ENCODE peak calls at places on chromosomes 3 and 15, in nine cellular contexts. One of them, this sample, is unnamed.

GRCh38 chr3:106281231-106281630 is 412.4 kb upstream of the CBLB start:
- DNase-seq in DND-41: no peak
- DNase-seq in amniotic stem cell: no peak
- DNase-seq in NT2/D1: no peak
- DNase-seq in cardiac fibroblast: peak; percentile 11
- DNase-seq in GM23248: no peak
- DNase-seq in HFFc6: no peak
- DNase-seq in Calu3: no peak
- DNase-seq in Right ventricle myocardium inferior: no peak
- DNase-seq in this sample: no peak

GRCh38 chr3:30408105-30408557 is 198.3 kb upstream of the TGFBR2 start:
- DNase-seq in cardiac fibroblast: no peak
- DNase-seq in Right ventricle myocardium inferior: no peak
- DNase-seq in amniotic stem cell: no peak
- DNase-seq in DND-41: no peak
- DNase-seq in Calu3: no peak
- DNase-seq in HFFc6: no peak
- DNase-seq in NT2/D1: no peak
- DNase-seq in GM23248: no peak
- DNase-seq in this sample: no peak

GRCh38 chr15:90774731-90775521 is 57.8 kb downstream of the BLM start:
- DNase-seq in amniotic stem cell: peak; percentile 4
- DNase-seq in cardiac fibroblast: no peak
- DNase-seq in HFFc6: peak; percentile 69
- DNase-seq in NT2/D1: no peak
- DNase-seq in DND-41: no peak
- DNase-seq in Right ventricle myocardium inferior: no peak
- DNase-seq in GM23248: peak; percentile 75
- DNase-seq in Calu3: no peak
- DNase-seq in this sample: no peak

GRCh38 chr3:186261638-186262037 is 100.4 kb downstream of the DGKG start:
- DNase-seq in Calu3: no peak
- DNase-seq in GM23248: peak; percentile 14
- DNase-seq in HFFc6: no peak
- DNase-seq in DND-41: no peak
- DNase-seq in amniotic stem cell: no peak
- DNase-seq in Right ventricle myocardium inferior: no peak
- DNase-seq in cardiac fibroblast: no peak
- DNase-seq in NT2/D1: no peak
- DNase-seq in this sample: no peak

GRCh38 chr3:136720091-136720490 is 32.1 kb downstream of the STAG1 start:
- DNase-seq in amniotic stem cell: no peak
- DNase-seq in cardiac fibroblast: no peak
- DNase-seq in HFFc6: no peak
- DNase-seq in GM23248: no peak
- DNase-seq in NT2/D1: no peak
- DNase-seq in DND-41: no peak
- DNase-seq in Calu3: no peak
- DNase-seq in Right ventricle myocardium inferior: no peak
- DNase-seq in this sample: no peak

GRCh38 chr3:149435936-149436885 is 38.3 kb upstream of the TM4SF4 start:
- DNase-seq in NT2/D1: no peak
- DNase-seq in GM23248: peak; percentile 38
- DNase-seq in Calu3: no peak
- DNase-seq in DND-41: no peak
- DNase-seq in amniotic stem cell: no peak
- DNase-seq in HFFc6: peak; percentile 22
- DNase-seq in Right ventricle myocardium inferior: no peak
- DNase-seq in cardiac fibroblast: no peak
- DNase-seq in this sample: no peak

GRCh38 chr15:32042269-32042996 is 12.1 kb downstream of the CHRNA7 start:
- DNase-seq in GM23248: peak; percentile 19
- DNase-seq in DND-41: no peak
- DNase-seq in amniotic stem cell: no peak
- DNase-seq in Calu3: no peak
- DNase-seq in HFFc6: no peak
- DNase-seq in Right ventricle myocardium inferior: no peak
- DNase-seq in NT2/D1: no peak
- DNase-seq in cardiac fibroblast: no peak
- DNase-seq in this sample: no peak

GRCh38 chr3:159458010-159458409 is 530.6 kb upstream of the IL12A start:
- DNase-seq in NT2/D1: peak; percentile 18
- DNase-seq in GM23248: peak; percentile 91
- DNase-seq in DND-41: no peak
- DNase-seq in HFFc6: peak; percentile 97
- DNase-seq in cardiac fibroblast: peak; percentile 83
- DNase-seq in Right ventricle myocardium inferior: no peak
- DNase-seq in Calu3: peak; percentile 88
- DNase-seq in amniotic stem cell: peak; percentile 72
- DNase-seq in this sample: no peak

GRCh38 chr15:50685976-50686467 is 575 bp downstream of the TRPM7 start:
- DNase-seq in GM23248: peak; percentile 76
- DNase-seq in Calu3: peak; percentile 71
- DNase-seq in Right ventricle myocardium inferior: peak; percentile 90
- DNase-seq in amniotic stem cell: peak; percentile 35
- DNase-seq in NT2/D1: peak; percentile 44
- DNase-seq in cardiac fibroblast: peak; percentile 58
- DNase-seq in DND-41: peak; percentile 54
- DNase-seq in HFFc6: peak; percentile 7
- DNase-seq in this sample: peak; percentile 67

GRCh38 chr3:126152931-126153694 is 27.3 kb downstream of the ALDH1L1 start:
- DNase-seq in amniotic stem cell: no peak
- DNase-seq in Right ventricle myocardium inferior: no peak
- DNase-seq in Calu3: no peak
- DNase-seq in NT2/D1: no peak
- DNase-seq in DND-41: no peak
- DNase-seq in HFFc6: no peak
- DNase-seq in GM23248: no peak
- DNase-seq in cardiac fibroblast: no peak
- DNase-seq in this sample: no peak

GRCh38 chr3:22899441-22899840 is 303.7 kb upstream of the UBE2E2 start:
- DNase-seq in Right ventricle myocardium inferior: no peak
- DNase-seq in GM23248: no peak
- DNase-seq in amniotic stem cell: no peak
- DNase-seq in NT2/D1: no peak
- DNase-seq in DND-41: no peak
- DNase-seq in Calu3: no peak
- DNase-seq in cardiac fibroblast: no peak
- DNase-seq in HFFc6: no peak
- DNase-seq in this sample: no peak

GRCh38 chr3:98999675-99000074 is 98.2 kb upstream of the DCBLD2 start:
- DNase-seq in NT2/D1: no peak
- DNase-seq in GM23248: no peak
- DNase-seq in amniotic stem cell: no peak
- DNase-seq in DND-41: no peak
- DNase-seq in HFFc6: no peak
- DNase-seq in cardiac fibroblast: no peak
- DNase-seq in Calu3: no peak
- DNase-seq in Right ventricle myocardium inferior: no peak
- DNase-seq in this sample: no peak

GRCh38 chr3:46006646-46007045 is 11.0 kb upstream of the FYCO1 start:
- DNase-seq in HFFc6: peak; percentile 71
- DNase-seq in GM23248: peak; percentile 85
- DNase-seq in Right ventricle myocardium inferior: no peak
- DNase-seq in Calu3: no peak
- DNase-seq in amniotic stem cell: peak; percentile 39
- DNase-seq in NT2/D1: no peak
- DNase-seq in cardiac fibroblast: peak; percentile 93
- DNase-seq in DND-41: no peak
- DNase-seq in this sample: no peak

GRCh38 chr3:57029924-57030323 is 30.5 kb upstream of the SPATA12 start:
- DNase-seq in NT2/D1: no peak
- DNase-seq in DND-41: no peak
- DNase-seq in Calu3: no peak
- DNase-seq in GM23248: no peak
- DNase-seq in amniotic stem cell: no peak
- DNase-seq in Right ventricle myocardium inferior: no peak
- DNase-seq in cardiac fibroblast: no peak
- DNase-seq in HFFc6: no peak
- DNase-seq in this sample: no peak

GRCh38 chr3:96331341-96331740 is 483.1 kb upstream of the EPHA6 start:
- DNase-seq in NT2/D1: no peak
- DNase-seq in GM23248: no peak
- DNase-seq in HFFc6: no peak
- DNase-seq in Calu3: peak; percentile 15
- DNase-seq in Right ventricle myocardium inferior: no peak
- DNase-seq in DND-41: no peak
- DNase-seq in amniotic stem cell: no peak
- DNase-seq in cardiac fibroblast: no peak
- DNase-seq in this sample: no peak

GRCh38 chr15:99592135-99592845 is 26.5 kb downstream of the MEF2A start:
- DNase-seq in Calu3: no peak
- DNase-seq in GM23248: peak; percentile 79
- DNase-seq in NT2/D1: no peak
- DNase-seq in HFFc6: peak; percentile 46
- DNase-seq in DND-41: no peak
- DNase-seq in amniotic stem cell: no peak
- DNase-seq in Right ventricle myocardium inferior: no peak
- DNase-seq in cardiac fibroblast: peak; percentile 44
- DNase-seq in this sample: no peak

GRCh38 chr3:149473314-149473990 is 1.0 kb upstream of the TM4SF4 start:
- DNase-seq in DND-41: no peak
- DNase-seq in Calu3: peak; percentile 93
- DNase-seq in cardiac fibroblast: peak; percentile 74
- DNase-seq in NT2/D1: no peak
- DNase-seq in GM23248: peak; percentile 87
- DNase-seq in HFFc6: peak; percentile 87
- DNase-seq in amniotic stem cell: peak; percentile 23
- DNase-seq in Right ventricle myocardium inferior: no peak
- DNase-seq in this sample: no peak

GRCh38 chr3:170149016-170149415 is 32.5 kb downstream of the PHC3 start:
- DNase-seq in amniotic stem cell: no peak
- DNase-seq in Right ventricle myocardium inferior: no peak
- DNase-seq in NT2/D1: no peak
- DNase-seq in Calu3: no peak
- DNase-seq in DND-41: no peak
- DNase-seq in GM23248: no peak
- DNase-seq in HFFc6: no peak
- DNase-seq in cardiac fibroblast: no peak
- DNase-seq in this sample: no peak

GRCh38 chr15:50135123-50135541 is 16.1 kb upstream of the ATP8B4 start:
- DNase-seq in amniotic stem cell: no peak
- DNase-seq in Right ventricle myocardium inferior: no peak
- DNase-seq in DND-41: no peak
- DNase-seq in cardiac fibroblast: no peak
- DNase-seq in HFFc6: peak; percentile 33
- DNase-seq in GM23248: peak; percentile 55
- DNase-seq in NT2/D1: no peak
- DNase-seq in Calu3: no peak
- DNase-seq in this sample: peak; percentile 73

GRCh38 chr15:30940359-30940758 is 36.6 kb downstream of the FAN1 start:
- DNase-seq in amniotic stem cell: no peak
- DNase-seq in HFFc6: no peak
- DNase-seq in DND-41: no peak
- DNase-seq in Right ventricle myocardium inferior: no peak
- DNase-seq in NT2/D1: no peak
- DNase-seq in cardiac fibroblast: no peak
- DNase-seq in Calu3: no peak
- DNase-seq in GM23248: no peak
- DNase-seq in this sample: no peak

GRCh38 chr15:51281368-51281967 is 56.9 kb downstream of the CYP19A1 start:
- DNase-seq in amniotic stem cell: no peak
- DNase-seq in NT2/D1: peak; percentile 27
- DNase-seq in cardiac fibroblast: peak; percentile 80
- DNase-seq in Right ventricle myocardium inferior: no peak
- DNase-seq in GM23248: peak; percentile 79
- DNase-seq in DND-41: peak; percentile 53
- DNase-seq in HFFc6: peak; percentile 24
- DNase-seq in Calu3: peak; percentile 69
- DNase-seq in this sample: no peak

GRCh38 chr3:53102601-53103147 is 27.6 kb downstream of the RFT1 start:
- DNase-seq in cardiac fibroblast: no peak
- DNase-seq in Right ventricle myocardium inferior: no peak
- DNase-seq in Calu3: no peak
- DNase-seq in NT2/D1: no peak
- DNase-seq in DND-41: no peak
- DNase-seq in HFFc6: no peak
- DNase-seq in amniotic stem cell: no peak
- DNase-seq in GM23248: peak; percentile 42
- DNase-seq in this sample: peak; percentile 62

GRCh38 chr3:97579365-97579764 is 185.2 kb upstream of the ARL6 start:
- DNase-seq in amniotic stem cell: no peak
- DNase-seq in NT2/D1: no peak
- DNase-seq in Right ventricle myocardium inferior: no peak
- DNase-seq in cardiac fibroblast: no peak
- DNase-seq in Calu3: no peak
- DNase-seq in DND-41: no peak
- DNase-seq in GM23248: no peak
- DNase-seq in HFFc6: no peak
- DNase-seq in this sample: no peak

GRCh38 chr3:32076566-32076965 is 29.9 kb upstream of the GPD1L start:
- DNase-seq in GM23248: peak; percentile 46
- DNase-seq in Calu3: no peak
- DNase-seq in HFFc6: no peak
- DNase-seq in amniotic stem cell: no peak
- DNase-seq in cardiac fibroblast: peak; percentile 24
- DNase-seq in Right ventricle myocardium inferior: no peak
- DNase-seq in NT2/D1: no peak
- DNase-seq in DND-41: no peak
- DNase-seq in this sample: no peak

This sample was measured in activated T-helper 1 cell treated with anti-CD3 and anti-CD28 coated beads, Interleukin-12 subunit alpha, Interleukin-12 subunit beta, Interleukin-2, Interleukin-4 antibody, amounts not matched to agents 30 ng/mL and 10 ng/mL and 1 ng/mL, durations not matched to agents 14 hours and 24 hours and 36 hours.